ENCODE peak calls at places on chromosome X, in eight cellular contexts. S is GM13977; V is AG09309; E is pancreas; X is colonic mucosa; J is cardiac fibroblast; F is RWPE1; C is activated effector memory CD4-positive, alpha-beta T cell treated with Interleukin-2 at 50 U/mL for 16 hours. H is an unnamed sample.

GRCh38 chrX:39212456-39212855 is 411.2 kb downstream of the MID1IP1 start:
- DNase-seq in S (no peak), V (no peak), E (no peak), X (no peak), J (no peak), F (peak), C (no peak), H (no peak)

GRCh38 chrX:39440734-39441305 is 639.6 kb downstream of the MID1IP1 start:
- DNase-seq in S (no peak), V (no peak), E (no peak), X (no peak), J (no peak), F (no peak), C (no peak), H (no peak)

GRCh38 chrX:143429021-143429570 is 88.2 kb downstream of the SPANXN3 start:
- DNase-seq in S (no peak), V (no peak), E (no peak), X (no peak), J (peak), F (peak), C (no peak), H (no peak)

GRCh38 chrX:139762400-139763183 is 54.6 kb upstream of the MCF2 start:
- DNase-seq in S (no peak), V (no peak), E (no peak), X (no peak), J (peak), F (no peak), C (no peak), H (no peak)

GRCh38 chrX:74923942-74924448 is 1.3 kb downstream of the NEXMIF start:
- DNase-seq in S (peak), V (no peak), E (peak), X (peak), J (no peak), F (no peak), C (no peak), H (no peak)

GRCh38 chrX:45859407-45859806 is 658.7 kb upstream of the DIPK2B start:
- DNase-seq in S (no peak), V (no peak), E (no peak), X (no peak), J (no peak), F (no peak), C (no peak), H (no peak)

GRCh38 chrX:99572711-99573110 is 837.4 kb downstream of the PCDH19 start:
- DNase-seq in S (no peak), V (no peak), E (no peak), X (no peak), J (no peak), F (no peak), C (no peak), H (no peak)

GRCh38 chrX:101040197-101040596 is 11.7 kb downstream of the TRMT2B start:
- DNase-seq in S (no peak), V (no peak), E (no peak), X (no peak), J (no peak), F (no peak), C (no peak), H (no peak)

H was measured in Panc1.